ENCODE peak calls at places on chromosomes 1 and 21, in six cellular contexts. O is A549, J is WTC11, B is HCT116, K is NB4, N is SK-N-SH. D is an unnamed sample.
A peak's percentile ranks its signal among the peaks of the same experiment; 100 is the strongest.

GRCh38 chr1:146051452-146051852 is 29.9 kb upstream of the HJV start:
- DNase-seq in O (no peak), J (no peak), B (no peak), K (no peak), N (no peak), D (no peak)

GRCh38 chr21:35231115-35231514 is 182.0 kb upstream of the RUNX1 start:
- DNase-seq in O (no peak), J (no peak), B (no peak), K (no peak), N (no peak), D (peak; percentile 10)

GRCh38 chr1:235206533-235207201 is 45.6 kb upstream of the RBM34 start:
- DNase-seq in O (no peak), J (no peak), B (no peak), K (no peak), N (no peak), D (no peak)

GRCh38 chr1:14598498-14599172 is at the start of gene KAZN:
- DNase-seq in O (no peak), J (peak; percentile 73), B (no peak), K (no peak), N (peak; percentile 72), D (no peak)

GRCh38 chr21:41763398-41763931 is 3.4 kb downstream of the RIPK4 start:
- DNase-seq in O (no peak), J (peak; percentile 46), B (no peak), K (no peak), N (no peak), D (no peak)

GRCh38 chr1:202998836-202999750 is 8.1 kb upstream of the TMEM183A start:
- DNase-seq in O (peak; percentile 25), J (peak; percentile 53), B (peak; percentile 39), K (peak; percentile 74), N (peak; percentile 45), D (peak; percentile 69)

GRCh38 chr1:59475737-59476136 is 178.8 kb downstream of the FGGY start:
- DNase-seq in O (no peak), J (no peak), B (no peak), K (peak; percentile 32), N (no peak), D (no peak)

GRCh38 chr21:42027804-42028753 is 17.9 kb upstream of the ZBTB21 start:
- DNase-seq in O (no peak), J (no peak), B (no peak), K (no peak), N (no peak), D (no peak)

GRCh38 chr1:178521241-178521640 is 8.3 kb downstream of the TEX35 start:
- DNase-seq in O (no peak), J (no peak), B (no peak), K (no peak), N (no peak), D (no peak)

GRCh38 chr1:36111151-36111550 is 13.9 kb downstream of the COL8A2 start:
- DNase-seq in O (no peak), J (no peak), B (no peak), K (no peak), N (no peak), D (no peak)

GRCh38 chr1:201791051-201791774 is 37.7 kb upstream of the IPO9 start:
- DNase-seq in O (no peak), J (no peak), B (no peak), K (no peak), N (no peak), D (peak; percentile 84)

GRCh38 chr1:227888404-227889046 is 59.2 kb downstream of the WNT9A start:
- DNase-seq in O (no peak), J (no peak), B (no peak), K (no peak), N (peak; percentile 16), D (no peak)

GRCh38 chr1:26696191-26696644 is 403 bp downstream of the ARID1A start:
- DNase-seq in O (no peak), J (peak; percentile 20), B (no peak), K (no peak), N (peak; percentile 73), D (no peak)

GRCh38 chr1:101756411-101756810 is 240.3 kb downstream of the OLFM3 start:
- DNase-seq in O (no peak), J (no peak), B (no peak), K (no peak), N (no peak), D (no peak)

GRCh38 chr1:60281360-60281932 is 207.9 kb upstream of the C1orf87 start:
- DNase-seq in O (peak; percentile 47), J (peak; percentile 72), B (peak; percentile 83), K (peak; percentile 65), N (peak; percentile 79), D (peak; percentile 92)

GRCh38 chr1:203274603-203275381 is 30.5 kb upstream of the BTG2 start:
- DNase-seq in O (no peak), J (no peak), B (no peak), K (no peak), N (no peak), D (no peak)

GRCh38 chr21:37828515-37828914 is 87.7 kb downstream of the KCNJ6 start:
- DNase-seq in O (no peak), J (no peak), B (no peak), K (no peak), N (no peak), D (no peak)

GRCh38 chr1:53475661-53476060 is 16.5 kb downstream of the DMRTB1 start:
- DNase-seq in O (no peak), J (no peak), B (no peak), K (no peak), N (no peak), D (no peak)

GRCh38 chr1:110513511-110513910 is 5.5 kb downstream of the KCNA10 start:
- DNase-seq in O (no peak), J (no peak), B (no peak), K (no peak), N (no peak), D (no peak)

GRCh38 chr1:40977721-40978120 is 1.8 kb upstream of the CTPS1 start:
- DNase-seq in O (no peak), J (no peak), B (no peak), K (no peak), N (no peak), D (no peak)

GRCh38 chr1:96329121-96329520 is 392.5 kb upstream of the PTBP2 start:
- DNase-seq in O (no peak), J (no peak), B (no peak), K (peak; percentile 6), N (no peak), D (peak; percentile 7)

GRCh38 chr1:104765115-104765514 is 1015.4 kb downstream of the AMY1C start:
- DNase-seq in O (no peak), J (no peak), B (no peak), K (peak; percentile 63), N (no peak), D (no peak)

GRCh38 chr1:11654571-11655262 is at the start of gene FBXO44:
- DNase-seq in O (no peak), J (peak; percentile 88), B (no peak), K (no peak), N (peak; percentile 89), D (no peak)

GRCh38 chr1:197199923-197200467 is 53.5 kb upstream of the ASPM start:
- DNase-seq in O (no peak), J (no peak), B (no peak), K (peak; percentile 9), N (no peak), D (no peak)

GRCh38 chr1:168261390-168261789 is 19.3 kb upstream of the TBX19 start:
- DNase-seq in O (no peak), J (no peak), B (no peak), K (no peak), N (no peak), D (peak; percentile 90)

GRCh38 chr1:26327956-26328362 is 10.2 kb downstream of the CD52 start:
- DNase-seq in O (no peak), J (no peak), B (no peak), K (no peak), N (no peak), D (no peak)

GRCh38 chr1:226121049-226121586 is 58.6 kb downstream of the H3-3A start:
- DNase-seq in O (no peak), J (no peak), B (no peak), K (no peak), N (no peak), D (no peak)

GRCh38 chr1:31239653-31240241 is at the start of gene NKAIN1:
- DNase-seq in O (no peak), J (peak; percentile 67), B (no peak), K (peak; percentile 56), N (peak; percentile 89), D (no peak)

GRCh38 chr1:153248480-153248879 is 11.0 kb upstream of the LORICRIN start:
- DNase-seq in O (no peak), J (no peak), B (no peak), K (no peak), N (no peak), D (no peak)

GRCh38 chr1:202143011-202143767 is 1.3 kb downstream of the ARL8A start:
- DNase-seq in O (peak; percentile 33), J (no peak), B (no peak), K (peak; percentile 82), N (peak; percentile 53), D (peak; percentile 14)

DNA sequence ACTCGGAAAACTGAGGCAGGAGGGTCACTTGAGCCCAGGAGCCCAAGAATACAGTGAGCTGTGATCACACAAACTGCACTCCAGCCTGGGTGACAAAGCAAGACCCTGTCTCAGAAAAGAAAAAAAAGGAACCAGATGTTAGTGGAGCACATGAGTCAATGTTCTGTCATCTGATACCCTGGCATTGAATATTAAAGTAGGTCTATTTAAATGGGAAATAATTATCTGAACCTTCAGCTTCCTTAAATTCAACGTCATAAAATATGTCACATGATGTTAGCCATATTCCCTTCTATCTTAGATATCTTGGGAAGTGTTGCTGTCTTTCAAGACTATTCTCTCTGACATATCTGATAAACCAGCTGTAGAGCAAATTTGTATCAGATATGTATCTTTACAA is 47.3 kb downstream of the NCAM2 start:
- DNase-seq in O (no peak), J (no peak), B (no peak), K (no peak), N (no peak), D (no peak)
- TF ChIP-seq MAX in O (no peak), J (no peak), B (no peak), K (no peak), N (no peak), D (no peak)

GRCh38 chr1:207027221-207027777 is 5.3 kb downstream of the C1orf116 start:
- DNase-seq in O (peak; percentile 91), J (no peak), B (peak; percentile 86), K (no peak), N (no peak), D (no peak)
- TF ChIP-seq MAX in O (peak; percentile 93), J (no peak), B (peak; percentile 89), K (no peak), N (no peak), D (no peak)

DNA sequence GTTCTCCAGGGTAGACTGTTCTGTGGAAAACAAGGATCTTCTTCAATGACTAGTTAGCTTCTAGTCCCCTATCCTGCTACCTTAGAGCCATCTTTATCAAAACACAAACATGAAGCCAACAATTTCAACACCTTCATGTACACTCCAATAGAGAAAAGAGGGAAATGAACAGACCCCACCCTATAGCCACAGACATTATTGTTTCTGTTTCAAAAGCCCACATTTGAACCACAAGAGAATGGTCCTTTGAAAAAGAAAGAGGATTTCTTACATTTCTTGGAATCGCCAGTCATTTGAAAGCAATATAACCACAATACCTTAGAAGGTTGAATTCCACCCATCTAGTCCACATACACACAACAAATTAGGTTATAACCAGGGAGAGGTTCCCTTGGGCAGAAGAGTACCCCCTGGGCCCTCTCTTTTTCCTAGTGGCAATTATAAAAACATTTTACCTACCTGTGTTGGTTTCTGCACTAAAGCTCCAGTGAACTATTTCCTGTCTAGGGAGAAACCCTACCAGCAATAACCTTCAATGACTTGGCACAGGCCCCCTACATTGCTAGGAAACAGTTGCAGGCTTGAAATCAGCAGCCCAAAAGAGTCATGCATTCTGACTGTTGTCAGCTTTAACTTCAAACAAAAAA is 2.7 kb upstream of the LPGAT1 start:
- DNase-seq in O (no peak), J (no peak), B (no peak), K (peak; percentile 14), N (no peak), D (no peak)
- TF ChIP-seq MAX in O (no peak), J (no peak), B (no peak), K (no peak), N (no peak), D (no peak)

GRCh38 chr1:20343937-20344302 is 53.2 kb downstream of the VWA5B1 start:
- DNase-seq in O (no peak), J (no peak), B (no peak), K (no peak), N (no peak), D (no peak)
- TF ChIP-seq MAX in O (no peak), J (no peak), B (no peak), K (no peak), N (no peak), D (no peak)